ENCODE peak calls at places on chromosomes 3 and 15, in eight cellular contexts. Q, D, Z, C, I, R, V and T are unnamed samples.

GRCh38 chr3:33758278-33758677 is 40.2 kb upstream of the PDCD6IP start:
- DNase-seq in Q (no peak), D (no peak), Z (no peak), C (no peak), I (no peak), R (no peak), V (no peak), T (no peak)

GRCh38 chr15:39270221-39270835 is 310.6 kb upstream of the THBS1 start:
- DNase-seq in Q (no peak), D (no peak), Z (no peak), C (no peak), I (no peak), R (no peak), V (no peak), T (no peak)

GRCh38 chr3:164890061-164890460 is 188.2 kb downstream of the SI start:
- DNase-seq in Q (no peak), D (no peak), Z (no peak), C (no peak), I (no peak), R (no peak), V (no peak), T (no peak)

GRCh38 chr3:172776049-172776717 is 25.7 kb downstream of the ECT2 start:
- DNase-seq in Q (no peak), D (no peak), Z (no peak), C (peak), I (no peak), R (no peak), V (no peak), T (no peak)

GRCh38 chr3:187286467-187287059 is 5.0 kb downstream of the MASP1 start:
- DNase-seq in Q (no peak), D (no peak), Z (no peak), C (peak), I (no peak), R (peak), V (peak), T (no peak)

GRCh38 chr3:141151439-141151838 is 80.2 kb upstream of the PXYLP1 start:
- DNase-seq in Q (no peak), D (no peak), Z (no peak), C (no peak), I (no peak), R (no peak), V (no peak), T (no peak)

GRCh38 chr3:49699281-49699723 is 9.9 kb downstream of the RNF123 start:
- DNase-seq in Q (no peak), D (no peak), Z (no peak), C (no peak), I (no peak), R (no peak), V (no peak), T (no peak)

GRCh38 chr3:186790261-186790981 is 7.0 kb downstream of the EIF4A2 start:
- DNase-seq in Q (no peak), D (no peak), Z (no peak), C (peak), I (no peak), R (no peak), V (no peak), T (no peak)

GRCh38 chr15:29970402-29970695 is 112.4 kb upstream of the GOLGA8J start:
- DNase-seq in Q (no peak), D (no peak), Z (no peak), C (no peak), I (no peak), R (no peak), V (peak), T (no peak)